ENCODE peak calls at places on chromosomes 7 and 10, in four cellular contexts. D is right atrium auricular region, X is SJSA1, Y is right cardiac atrium. R is an unnamed sample.

GRCh38 chr7:24972166-24972477 is 7.9 kb downstream of the OSBPL3 start:
- DNase-seq in X (no peak), D (no peak), Y (no peak), R (no peak)

GRCh38 chr7:100563809-100564400 is 9.8 kb downstream of the SAP25 start:
- DNase-seq in Y (peak; percentile 91), X (peak; percentile 84), D (peak; percentile 86), R (peak; percentile 44)

GRCh38 chr7:123070702-123071286 is 75.3 kb upstream of the TAS2R16 start:
- DNase-seq in X (no peak), Y (no peak), D (no peak), R (no peak)

GRCh38 chr7:46776790-46777189 is 805.1 kb downstream of the TNS3 start:
- DNase-seq in Y (no peak), D (no peak), X (no peak), R (no peak)

GRCh38 chr7:51455948-51456347 is 139.3 kb upstream of the COBL start:
- DNase-seq in Y (no peak), D (no peak), X (no peak), R (no peak)

GRCh38 chr7:121273467-121274167 is 55.2 kb upstream of the WNT16 start:
- DNase-seq in Y (no peak), D (no peak), X (no peak), R (no peak)

GRCh38 chr10:87605656-87606308 is 53.9 kb upstream of the PAPSS2 start:
- DNase-seq in Y (no peak), X (no peak), D (no peak), R (no peak)

GRCh38 chr10:130398090-130398994 is 262.2 kb downstream of the GLRX3 start:
- DNase-seq in X (peak; percentile 9), Y (no peak), D (no peak), R (no peak)

GRCh38 chr10:18144928-18145327 is 4.7 kb downstream of the CACNB2 start:
- DNase-seq in Y (peak; percentile 71), X (no peak), D (no peak), R (peak; percentile 3)

GRCh38 chr7:134768243-134768642 is 11.2 kb upstream of the CALD1 start:
- DNase-seq in X (no peak), D (no peak), Y (no peak), R (no peak)

GRCh38 chr10:43854042-43854441 is 205.4 kb upstream of the ZNF32 start:
- DNase-seq in D (no peak), X (peak; percentile 82), Y (no peak), R (no peak)

GRCh38 chr7:2894118-2894940 is 50.2 kb upstream of the GNA12 start:
- DNase-seq in D (no peak), Y (no peak), X (no peak), R (no peak)

GRCh38 chr10:87659571-87660483 is at the start of gene PAPSS2:
- DNase-seq in D (peak; percentile 65), Y (peak; percentile 90), X (peak; percentile 78), R (no peak)

GRCh38 chr10:103791858-103792257 is 63.5 kb downstream of the SH3PXD2A start:
- DNase-seq in X (no peak), Y (no peak), D (no peak), R (no peak)

GRCh38 chr7:111098011-111098925 is 7.3 kb downstream of the LRRN3 start:
- DNase-seq in X (peak; percentile 45), D (no peak), Y (peak; percentile 56), R (no peak)

GRCh38 chr7:67738958-67739357 is 742.3 kb downstream of the TYW1 start:
- DNase-seq in D (peak; percentile 59), Y (no peak), X (no peak), R (no peak)

GRCh38 chr7:78006063-78006755 is 207.6 kb downstream of the PHTF2 start:
- DNase-seq in Y (no peak), D (no peak), X (no peak), R (no peak)

GRCh38 chr7:77913977-77914607 is 115.5 kb downstream of the PHTF2 start:
- DNase-seq in D (no peak), Y (no peak), X (no peak), R (no peak)

GRCh38 chr7:36306722-36307121 is 82.9 kb upstream of the ANLN start:
- DNase-seq in D (no peak), Y (no peak), X (peak; percentile 23), R (no peak)

GRCh38 chr10:8037199-8037801 is 17.2 kb upstream of the GATA3 start:
- DNase-seq in Y (no peak), D (no peak), X (no peak), R (no peak)

GRCh38 chr7:221996-222715 is 29.8 kb downstream of the FAM20C start:
- DNase-seq in D (no peak), X (no peak), Y (peak; percentile 63), R (no peak)

GRCh38 chr10:85788570-85788969 is 578.0 kb downstream of the GRID1 start:
- DNase-seq in Y (no peak), D (no peak), X (no peak), R (no peak)

GRCh38 chr7:135910393-135911036 is 66.6 kb downstream of the MTPN start:
- DNase-seq in X (no peak), D (no peak), Y (no peak), R (no peak)

GRCh38 chr7:7201583-7202374 is 19.4 kb downstream of the C1GALT1 start:
- DNase-seq in D (no peak), Y (no peak), X (no peak), R (no peak)

GRCh38 chr10:27252267-27253000 is 11.8 kb upstream of the ACBD5 start:
- DNase-seq in X (no peak), Y (peak; percentile 89), D (no peak), R (peak; percentile 40)
- H3K27ac ChIP-seq in X (no peak overlapping the region), Y (peak overlapping the region; percentile 40), D (peak overlapping the region; percentile 85), R (peak overlapping the region; percentile 36)

DNA sequence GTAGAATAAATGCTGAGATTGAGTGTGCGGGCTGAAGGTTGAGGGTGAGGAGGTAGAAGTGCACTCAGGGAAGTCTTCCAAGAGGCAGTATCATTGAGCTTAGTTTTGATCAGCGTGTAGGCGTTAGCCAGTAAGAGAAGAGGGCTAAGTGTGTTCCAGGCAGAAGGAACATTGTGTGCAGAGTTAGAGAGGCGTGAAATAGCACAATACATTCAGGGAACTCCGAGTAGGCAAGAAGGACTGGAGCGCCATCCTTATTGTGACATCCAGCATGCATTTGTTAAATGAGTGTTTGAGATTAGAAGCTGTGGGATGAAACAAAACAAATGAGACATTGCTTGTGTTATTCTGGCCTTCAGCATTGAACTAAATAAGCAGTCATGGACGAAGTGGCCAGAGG is 140.9 kb upstream of the MKLN1 start:
- DNase-seq in X (no peak), Y (no peak), D (no peak), R (peak; percentile 86)
- H3K27ac ChIP-seq in X (no peak overlapping the region), Y (peak overlapping the region; percentile 86), D (peak overlapping the region; percentile 79), R (peak overlapping the region; percentile 37)

GRCh38 chr10:37488792-37489657 is 363.6 kb downstream of the ANKRD30A start:
- DNase-seq in D (no peak), Y (no peak), X (peak; percentile 92), R (no peak)
- H3K27ac ChIP-seq in D (no peak overlapping the region), Y (no peak overlapping the region), X (peak overlapping the region; percentile 92), R (no peak overlapping the region)

GRCh38 chr10:1431229-1431628 is 306.1 kb downstream of the ADARB2 start:
- DNase-seq in D (no peak), X (no peak), Y (no peak), R (no peak)

GRCh38 chr10:1423676-1424253 is 313.6 kb downstream of the ADARB2 start:
- DNase-seq in X (no peak), D (no peak), Y (no peak), R (no peak)

GRCh38 chr10:1424648-1425047 is 312.7 kb downstream of the ADARB2 start:
- DNase-seq in X (no peak), D (peak; percentile 30), Y (no peak), R (no peak)

GRCh38 chr10:1425886-1426285 is 311.4 kb downstream of the ADARB2 start:
- DNase-seq in Y (no peak), X (no peak), D (no peak), R (no peak)

DNA sequence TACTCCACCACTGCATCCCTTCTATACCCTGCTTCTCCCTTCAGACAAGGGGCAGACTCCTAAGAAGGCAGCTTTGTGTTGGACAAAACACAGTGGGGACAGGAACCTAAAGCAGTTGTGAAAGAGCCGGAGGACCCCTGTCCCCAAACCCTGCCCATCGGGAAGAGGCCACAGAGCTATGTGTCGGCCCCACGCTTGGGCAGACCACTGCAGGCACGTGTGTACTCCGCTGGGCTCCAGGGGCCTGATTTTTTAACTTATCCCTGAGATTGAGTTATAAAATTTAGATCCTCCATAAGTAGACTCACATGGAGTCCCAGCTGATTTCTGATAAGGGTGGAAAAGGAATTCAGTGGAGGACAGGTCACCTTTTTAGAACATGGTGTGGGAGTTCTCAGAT is 310.5 kb downstream of the ADARB2 start:
- DNase-seq in D (no peak), X (no peak), Y (no peak), R (no peak)
- H3K27ac ChIP-seq in D (no peak overlapping the region), X (no peak overlapping the region), Y (no peak overlapping the region), R (no peak overlapping the region)

GRCh38 chr7:156537006-156537405 is 103.6 kb upstream of the RNF32 start:
- DNase-seq in X (no peak), D (no peak), Y (no peak), R (no peak)
- H3K27ac ChIP-seq in X (no peak overlapping the region), D (no peak overlapping the region), Y (no peak overlapping the region), R (no peak overlapping the region)

GRCh38 chr10:27998178-27998953 is 513 bp downstream of the ODAD2 start:
- DNase-seq in D (no peak), X (peak; percentile 46), Y (peak; percentile 61), R (no peak)
- H3K27ac ChIP-seq in D (no peak overlapping the region), X (peak overlapping the region; percentile 35), Y (no peak overlapping the region), R (no peak overlapping the region)

GRCh38 chr7:130270947-130271790 is 4.5 kb downstream of the CPA2 start:
- DNase-seq in Y (no peak), X (no peak), D (no peak), R (no peak)
- H3K27ac ChIP-seq in Y (no peak overlapping the region), X (no peak overlapping the region), D (no peak overlapping the region), R (no peak overlapping the region)

DNA sequence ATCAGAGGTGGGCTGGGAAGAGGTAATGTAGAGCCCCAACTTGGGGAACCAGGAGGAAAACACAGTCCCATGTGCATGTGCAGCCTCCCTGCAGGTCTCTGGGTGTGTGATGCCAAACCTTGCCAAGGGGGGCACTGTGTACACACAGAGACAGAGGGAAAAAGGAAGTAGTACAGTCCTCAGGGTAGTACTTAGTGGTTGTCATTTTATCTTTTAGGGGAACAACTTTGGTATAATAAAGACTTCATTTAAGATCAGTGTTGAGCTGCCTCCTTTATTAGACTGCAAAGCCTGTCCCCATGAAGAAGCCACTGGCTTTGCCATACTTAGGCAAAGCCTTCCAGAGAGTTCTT is 151.8 kb downstream of the CDH23 start:
- DNase-seq in D (no peak), Y (no peak), X (no peak), R (no peak)
- H3K27ac ChIP-seq in D (peak overlapping the region; percentile 43), Y (peak overlapping the region; percentile 44), X (no peak overlapping the region), R (no peak overlapping the region)